ENCODE peak calls at places on chromosome 3, in four cellular contexts. F is NCI-H1694 treated with DMSO at 0.1 percent for 48 hours, S is mesendoderm, U is foreskin fibroblast. C is an unnamed sample.

GRCh38 chr3:61805510-61806080 is 244.2 kb downstream of the PTPRG start:
- DNase-seq in F (no peak), U (peak; percentile 29), S (no peak), C (no peak)

GRCh38 chr3:37536799-37537311 is 324.8 kb upstream of the CTDSPL start:
- DNase-seq in F (no peak), S (no peak), U (no peak), C (no peak)

GRCh38 chr3:169847896-169848295 is 21.8 kb downstream of the LRRC31 start:
- DNase-seq in S (no peak), U (no peak), F (no peak), C (no peak)

GRCh38 chr3:40585381-40586016 is 60.7 kb downstream of the ZNF621 start:
- DNase-seq in S (no peak), U (no peak), F (no peak), C (no peak)

GRCh38 chr3:197499427-197499826 is 56.3 kb downstream of the BDH1 start:
- DNase-seq in F (no peak), S (no peak), U (peak; percentile 55), C (no peak)

GRCh38 chr3:9703240-9703639 is 393 bp upstream of the CPNE9 start:
- DNase-seq in F (no peak), S (no peak), U (no peak), C (no peak)

GRCh38 chr3:137709011-137709601 is 55.0 kb upstream of the SOX14 start:
- DNase-seq in S (peak; percentile 57), F (peak; percentile 24), U (no peak), C (no peak)

GRCh38 chr3:169243122-169243521 is 420.4 kb downstream of the MECOM start:
- DNase-seq in S (no peak), F (no peak), U (peak; percentile 7), C (no peak)

GRCh38 chr3:119035014-119035346 is 334 bp upstream of the IGSF11 start:
- DNase-seq in S (no peak), F (peak; percentile 58), U (no peak), C (no peak)

GRCh38 chr3:155958676-155959075 is 88.2 kb downstream of the GMPS start:
- DNase-seq in U (no peak), F (no peak), S (no peak), C (no peak)

GRCh38 chr3:138827222-138827621 is 7.5 kb downstream of the PIK3CB start:
- DNase-seq in U (no peak), F (no peak), S (no peak), C (no peak)

GRCh38 chr3:172138792-172139507 is 99.6 kb downstream of the FNDC3B start:
- DNase-seq in F (no peak), S (peak; percentile 81), U (peak; percentile 58), C (no peak)

GRCh38 chr3:160686955-160687535 is 10.1 kb downstream of the ARL14 start:
- DNase-seq in S (no peak), F (peak; percentile 60), U (peak; percentile 41), C (no peak)

GRCh38 chr3:150057227-150057626 is 86.5 kb upstream of the PFN2 start:
- DNase-seq in S (no peak), F (no peak), U (no peak), C (no peak)

GRCh38 chr3:195451373-195452000 is 8.7 kb upstream of the ACAP2 start:
- DNase-seq in U (no peak), S (no peak), F (peak; percentile 35), C (no peak)